ENCODE peak calls at places on chromosomes 1 and 21, in seven cellular contexts. M is AG04449, L is A673, X is GM12891, Q is T-cell, Z is NCI-H2107, J is T-helper 9 cell. O is an unnamed sample.

GRCh38 chr1:168092566-168093355 is 44.0 kb downstream of the GPR161 start:
- DNase-seq in M (no peak), L (no peak), X (no peak), Q (no peak), Z (no peak), J (no peak), O (no peak)

GRCh38 chr1:228295201-228295600 is 87.4 kb downstream of the OBSCN start:
- DNase-seq in M (no peak), L (no peak), X (no peak), Q (no peak), Z (no peak), J (no peak), O (no peak)

GRCh38 chr1:25182629-25183028 is 49.7 kb downstream of the SYF2 start:
- DNase-seq in M (peak; percentile 59), L (no peak), X (no peak), Q (no peak), Z (no peak), J (no peak), O (no peak)

GRCh38 chr21:45256021-45256911 is 31.4 kb downstream of the POFUT2 start:
- DNase-seq in M (no peak), L (no peak), X (no peak), Q (peak; percentile 22), Z (peak; percentile 63), J (no peak), O (no peak)

GRCh38 chr1:202711949-202712635 is 1.8 kb upstream of the SYT2 start:
- DNase-seq in M (no peak), L (no peak), X (no peak), Q (no peak), Z (no peak), J (no peak), O (no peak)

GRCh38 chr1:116868386-116868785 is 41.3 kb upstream of the PTGFRN start:
- DNase-seq in M (no peak), L (no peak), X (no peak), Q (no peak), Z (no peak), J (no peak), O (no peak)

GRCh38 chr1:90717665-90718410 is 736 bp upstream of the BARHL2 start:
- DNase-seq in M (no peak), L (peak; percentile 97), X (no peak), Q (no peak), Z (peak; percentile 8), J (no peak), O (no peak)

GRCh38 chr1:53967409-53968124 is 21.4 kb downstream of the LRRC42 start:
- DNase-seq in M (no peak), L (no peak), X (no peak), Q (no peak), Z (no peak), J (no peak), O (no peak)

GRCh38 chr1:2632561-2633361 is at the start of gene MMEL1:
- DNase-seq in M (no peak), L (no peak), X (no peak), Q (peak; percentile 21), Z (no peak), J (no peak), O (no peak)

GRCh38 chr1:114338491-114338890 is 172.5 kb downstream of the TRIM33 start:
- DNase-seq in M (no peak), L (no peak), X (no peak), Q (no peak), Z (no peak), J (no peak), O (no peak)